ENCODE peak calls at places on chromosome 13, in seven cellular contexts. R is transverse colon, X is Panc1, T is K562, W is prostate gland, P is breast epithelium, I is GM23338. Q is an unnamed sample. For H3K27me3, the result is how much of the 10 kb centered on the place peaks cover.

GRCh38 chr13:78012046-78012445 is 93.4 kb upstream of the EDNRB start:
- DNase-seq in R (no peak), X (no peak), T (no peak), W (no peak), P (no peak), I (no peak), Q (no peak)

GRCh38 chr13:106242554-106242953 is 292.9 kb downstream of the EFNB2 start:
- DNase-seq in R (no peak), X (no peak), T (no peak), W (no peak), P (no peak), I (no peak), Q (no peak)

GRCh38 chr13:27043013-27043412 is 128.6 kb downstream of the USP12 start:
- DNase-seq in R (no peak), X (peak), T (no peak), W (no peak), P (peak), I (peak), Q (no peak)

GRCh38 chr13:112968910-112969691 is at the start of gene MCF2L:
- DNase-seq in R (peak), X (no peak), T (no peak), W (peak), P (peak), I (peak), Q (peak)

GRCh38 chr13:39603424-39603947 is 493 bp upstream of the LHFPL6 start:
- DNase-seq in R (peak), X (no peak), T (no peak), W (peak), P (no peak), I (peak), Q (no peak)

GRCh38 chr13:26965058-26965380 is 204.4 kb upstream of the GPR12 start:
- DNase-seq in R (peak), X (no peak), T (no peak), W (no peak), P (no peak), I (no peak), Q (no peak)

GRCh38 chr13:36913463-36913862 is 6.6 kb downstream of the SMAD9 start:
- DNase-seq in R (no peak), X (no peak), T (no peak), W (no peak), P (no peak), I (no peak), Q (no peak)

GRCh38 chr13:41177616-41178015 is 16.8 kb downstream of the KBTBD7 start:
- DNase-seq in R (no peak), X (no peak), T (no peak), W (no peak), P (no peak), I (no peak), Q (no peak)

GRCh38 chr13:79289557-79289956 is 116.5 kb downstream of the RBM26 start:
- DNase-seq in R (no peak), X (no peak), T (no peak), W (no peak), P (no peak), I (no peak), Q (no peak)

GRCh38 chr13:106528711-106529414 is 6.6 kb downstream of the EFNB2 start:
- DNase-seq in R (no peak), X (no peak), T (no peak), W (no peak), P (no peak), I (no peak), Q (no peak)

GRCh38 chr13:58097831-58098230 is 466.3 kb downstream of the PCDH17 start:
- DNase-seq in R (no peak), X (no peak), T (no peak), W (no peak), P (no peak), I (no peak), Q (no peak)

GRCh38 chr13:75120071-75120470 is 361.9 kb downstream of the TBC1D4 start:
- DNase-seq in R (no peak), X (no peak), T (no peak), W (no peak), P (no peak), I (no peak), Q (no peak)

GRCh38 chr13:46149272-46150133 is 32.5 kb downstream of the LCP1 start:
- DNase-seq in R (no peak), X (no peak), T (no peak), W (peak), P (no peak), I (no peak), Q (no peak)

GRCh38 chr13:82571653-82572052 is 1310.6 kb downstream of the SLITRK1 start:
- DNase-seq in R (no peak), X (no peak), T (no peak), W (no peak), P (no peak), I (no peak), Q (no peak)

GRCh38 chr13:113548171-113548641 is 36.3 kb upstream of the TFDP1 start:
- DNase-seq in R (peak), X (no peak), T (no peak), W (no peak), P (peak), I (no peak), Q (peak)

GRCh38 chr13:32323912-32324311 is 8.6 kb downstream of the BRCA2 start:
- DNase-seq in R (no peak), X (no peak), T (no peak), W (no peak), P (no peak), I (no peak), Q (no peak)

GRCh38 chr13:19062801-19063200 is 118.8 kb downstream of the TUBA3C start:
- DNase-seq in R (no peak), X (no peak), T (no peak), W (no peak), P (no peak), I (no peak), Q (no peak)

GRCh38 chr13:110442946-110443632 is 118.4 kb downstream of the RAB20 start:
- DNase-seq in R (no peak), X (no peak), T (no peak), W (no peak), P (no peak), I (no peak), Q (no peak)

GRCh38 chr13:29771247-29771646 is 79.2 kb downstream of the UBL3 start:
- DNase-seq in R (no peak), X (no peak), T (peak), W (no peak), P (no peak), I (peak), Q (no peak)

GRCh38 chr13:77330009-77330471 is 3.1 kb upstream of the MYCBP2 start:
- DNase-seq in R (no peak), X (no peak), T (no peak), W (no peak), P (no peak), I (no peak), Q (no peak)

GRCh38 chr13:113926951-113927660 is 46.8 kb downstream of the C13orf46 start:
- DNase-seq in R (no peak), X (no peak), T (no peak), W (no peak), P (peak), I (no peak), Q (peak)

GRCh38 chr13:113393572-113394503 is 29.9 kb upstream of the GRTP1 start:
- DNase-seq in R (peak), X (no peak), T (peak), W (peak), P (no peak), I (peak), Q (peak)

GRCh38 chr13:45299194-45299593 is 41.8 kb downstream of the TPT1 start:
- DNase-seq in R (no peak), X (no peak), T (peak), W (no peak), P (no peak), I (no peak), Q (no peak)

GRCh38 chr13:29511980-29512379 is 83.5 kb downstream of the SLC7A1 start:
- DNase-seq in R (no peak), X (no peak), T (no peak), W (no peak), P (no peak), I (no peak), Q (no peak)

GRCh38 chr13:21232599-21232998 is 56.1 kb downstream of the MRPL57 start:
- DNase-seq in R (no peak), X (no peak), T (no peak), W (no peak), P (no peak), I (no peak), Q (no peak)

GRCh38 chr13:47594833-47595232 is 406.2 kb downstream of the SUCLA2 start:
- DNase-seq in R (no peak), X (no peak), T (peak), W (no peak), P (no peak), I (peak), Q (no peak)

GRCh38 chr13:114134111-114134943 is 1.9 kb upstream of the RASA3 start:
- DNase-seq in R (no peak), X (no peak), T (no peak), W (no peak), P (no peak), I (peak), Q (peak)

GRCh38 chr13:77810430-77810829 is 108.2 kb downstream of the EDNRB start:
- DNase-seq in R (no peak), X (no peak), T (no peak), W (no peak), P (no peak), I (peak), Q (no peak)

GRCh38 chr13:40613192-40613818 is 53.1 kb downstream of the FOXO1 start:
- DNase-seq in R (peak), X (no peak), T (no peak), W (peak), P (no peak), I (no peak), Q (peak)

GRCh38 chr13:42574011-42574410 is at the start of gene TNFSF11:
- DNase-seq in R (no peak), X (no peak), T (no peak), W (no peak), P (no peak), I (peak), Q (no peak)

GRCh38 chr13:64369121-64369520 is 2861.0 kb downstream of the PCDH9 start:
- DNase-seq in R (no peak), X (no peak), T (no peak), W (no peak), P (no peak), I (no peak), Q (no peak)

GRCh38 chr13:27712421-27712820 is 79.9 kb upstream of the GSX1 start:
- DNase-seq in R (peak), X (no peak), T (no peak), W (peak), P (no peak), I (no peak), Q (no peak)

GRCh38 chr13:75550159-75550567 is 572 bp downstream of the UCHL3 start:
- DNase-seq in R (peak), X (no peak), T (peak), W (peak), P (no peak), I (peak), Q (no peak)

GRCh38 chr13:51148952-51149573 is 38.0 kb upstream of the C13orf42 start:
- DNase-seq in R (peak), X (no peak), T (peak), W (peak), P (no peak), I (peak), Q (no peak)

GRCh38 chr13:35731471-35731870 is 255.0 kb upstream of the MAB21L1 start:
- DNase-seq in R (no peak), X (no peak), T (no peak), W (no peak), P (no peak), I (no peak), Q (no peak)

GRCh38 chr13:109700176-109700575 is 86.2 kb downstream of the IRS2 start:
- DNase-seq in R (peak), X (no peak), T (peak), W (no peak), P (no peak), I (no peak), Q (no peak)

GRCh38 chr13:23147827-23148226 is 33.0 kb upstream of the SGCG start:
- DNase-seq in R (no peak), X (no peak), T (no peak), W (no peak), P (no peak), I (peak), Q (no peak)

GRCh38 chr13:97938701-97939475 is 14.6 kb upstream of the IPO5 start:
- DNase-seq in R (no peak), X (no peak), T (no peak), W (no peak), P (no peak), I (no peak), Q (no peak)

DNA sequence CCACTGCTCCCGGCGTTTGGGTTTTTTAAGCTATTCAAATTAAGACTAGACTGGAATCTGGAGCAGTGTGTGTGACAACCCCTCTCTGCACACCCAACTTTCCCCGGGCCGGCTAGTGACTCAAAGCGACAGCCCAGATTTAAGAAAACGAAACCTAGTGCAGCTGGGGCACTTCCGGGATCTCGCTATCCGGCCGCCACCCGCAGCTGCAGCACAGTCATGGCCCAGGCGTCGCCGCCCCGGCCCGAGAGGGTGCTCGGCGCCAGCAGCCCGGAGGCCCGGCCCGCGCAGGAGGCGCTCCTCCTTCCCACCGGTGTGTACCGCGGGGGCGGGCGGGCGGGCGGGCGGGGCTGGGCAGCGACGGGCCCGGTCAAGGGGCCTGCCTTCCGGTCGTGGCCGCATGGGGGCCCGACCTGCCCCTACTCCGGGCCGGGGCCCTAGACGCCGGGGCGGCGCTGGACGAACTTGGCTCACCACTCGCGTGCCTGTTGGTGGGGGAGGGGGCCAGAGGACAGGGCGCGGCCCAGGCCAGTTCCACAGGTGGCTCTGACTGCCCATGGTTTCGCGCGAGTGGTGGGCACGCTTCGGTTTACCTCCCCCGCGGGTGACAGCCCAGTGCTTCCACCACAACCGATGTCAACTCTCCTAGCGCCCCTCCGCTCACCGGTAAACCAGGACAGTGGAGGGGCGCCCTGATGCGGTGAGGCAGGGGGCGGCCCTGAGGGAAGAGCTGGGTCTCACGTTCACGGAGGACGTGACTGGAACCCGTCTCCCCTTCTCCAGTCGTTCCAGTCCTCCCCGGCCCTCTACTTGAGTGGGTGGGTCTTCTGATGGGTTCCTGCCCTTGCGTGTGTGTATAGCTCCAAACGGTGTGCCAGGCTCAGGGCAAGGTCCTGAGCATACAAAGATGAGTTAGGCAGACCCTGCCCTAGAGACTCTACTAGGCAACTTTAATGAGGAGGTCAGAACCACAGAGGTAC is at the start of gene PHF11:
- DNase-seq in R (peak), X (no peak), T (peak), W (peak), P (peak), I (peak), Q (peak)
- TF ChIP-seq POLR2AphosphoS5 in R (peak), X (no peak), T (peak), W (peak), P (peak), I (peak), Q (peak)

DNA sequence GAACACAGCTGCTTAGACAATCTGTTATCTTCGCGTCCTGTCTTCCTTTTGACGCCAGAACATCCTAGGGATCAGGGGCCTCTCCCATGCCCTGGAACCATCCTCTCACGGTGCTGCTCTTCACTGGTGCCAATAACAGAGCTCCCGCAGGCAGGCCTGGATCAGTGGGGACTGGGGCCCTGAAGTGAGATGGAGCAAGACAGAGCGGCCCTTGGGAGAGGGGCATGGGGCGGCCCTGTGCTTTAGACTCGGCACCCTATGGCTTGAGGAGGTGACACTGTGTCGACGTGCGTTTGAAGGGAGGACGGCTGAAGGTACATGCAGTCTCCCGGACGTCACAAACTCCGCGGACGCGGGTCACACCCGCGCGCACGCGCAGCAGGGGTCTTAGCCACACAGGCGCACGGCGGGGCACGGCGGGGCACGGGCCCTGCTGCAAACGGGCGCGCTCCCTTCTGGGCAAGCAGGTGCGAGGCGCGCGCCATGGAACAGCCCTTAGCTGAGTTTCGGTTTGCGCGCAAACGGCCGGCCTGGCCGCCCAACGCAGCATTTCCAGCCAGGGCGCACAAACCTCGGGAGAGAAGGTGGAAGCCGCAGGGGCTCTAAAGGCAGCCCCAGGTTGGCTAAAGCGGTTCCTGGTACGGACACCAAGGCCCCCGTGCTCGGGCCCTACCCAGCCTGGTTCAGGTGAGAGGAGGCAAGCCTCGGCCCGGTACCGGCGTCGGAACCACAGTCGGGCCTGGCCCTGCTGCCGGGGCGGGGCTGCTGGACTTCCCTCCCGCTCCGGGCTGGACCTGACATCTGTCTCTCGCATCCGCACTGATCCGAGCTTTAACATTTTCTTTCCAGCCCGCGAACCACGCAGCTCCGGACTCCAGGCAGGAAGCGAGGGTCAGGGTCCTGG is 16.5 kb upstream of the RNF17 start:
- DNase-seq in R (peak), X (no peak), T (no peak), W (no peak), P (no peak), I (peak), Q (no peak)
- H3K27me3 ChIP-seq in R (half or more), X (under half), T (under half), W (under half), P (half or more), I (half or more), Q (half or more)

GRCh38 chr13:101554420-101555125 is 102.1 kb downstream of the ITGBL1 start:
- DNase-seq in R (no peak), X (no peak), T (no peak), W (no peak), P (no peak), I (no peak), Q (no peak)

GRCh38 chr13:101552286-101552685 is 99.8 kb downstream of the ITGBL1 start:
- DNase-seq in R (no peak), X (no peak), T (no peak), W (no peak), P (no peak), I (no peak), Q (no peak)

GRCh38 chr13:101552797-101553196 is 100.3 kb downstream of the ITGBL1 start:
- DNase-seq in R (no peak), X (no peak), T (no peak), W (no peak), P (no peak), I (no peak), Q (no peak)

GRCh38 chr13:101556676-101557121 is 104.2 kb downstream of the ITGBL1 start:
- DNase-seq in R (no peak), X (no peak), T (no peak), W (no peak), P (no peak), I (no peak), Q (no peak)
- TF ChIP-seq POLR2AphosphoS5 in R (no peak), X (no peak), T (no peak), W (no peak), P (no peak), I (no peak), Q (no peak)

GRCh38 chr13:99970761-99971575 is 599 bp downstream of the ZIC5 start:
- DNase-seq in R (no peak), X (no peak), T (peak), W (no peak), P (no peak), I (peak), Q (no peak)

GRCh38 chr13:99971576-99972189 is at the start of gene ZIC5:
- DNase-seq in R (no peak), X (no peak), T (no peak), W (no peak), P (no peak), I (peak), Q (no peak)

GRCh38 chr13:99973163-99973785 is 1.7 kb upstream of the ZIC5 start:
- DNase-seq in R (no peak), X (no peak), T (no peak), W (no peak), P (no peak), I (no peak), Q (no peak)

GRCh38 chr13:99973786-99974185 is 2.2 kb upstream of the ZIC5 start:
- DNase-seq in R (no peak), X (no peak), T (no peak), W (no peak), P (no peak), I (no peak), Q (no peak)

DNA sequence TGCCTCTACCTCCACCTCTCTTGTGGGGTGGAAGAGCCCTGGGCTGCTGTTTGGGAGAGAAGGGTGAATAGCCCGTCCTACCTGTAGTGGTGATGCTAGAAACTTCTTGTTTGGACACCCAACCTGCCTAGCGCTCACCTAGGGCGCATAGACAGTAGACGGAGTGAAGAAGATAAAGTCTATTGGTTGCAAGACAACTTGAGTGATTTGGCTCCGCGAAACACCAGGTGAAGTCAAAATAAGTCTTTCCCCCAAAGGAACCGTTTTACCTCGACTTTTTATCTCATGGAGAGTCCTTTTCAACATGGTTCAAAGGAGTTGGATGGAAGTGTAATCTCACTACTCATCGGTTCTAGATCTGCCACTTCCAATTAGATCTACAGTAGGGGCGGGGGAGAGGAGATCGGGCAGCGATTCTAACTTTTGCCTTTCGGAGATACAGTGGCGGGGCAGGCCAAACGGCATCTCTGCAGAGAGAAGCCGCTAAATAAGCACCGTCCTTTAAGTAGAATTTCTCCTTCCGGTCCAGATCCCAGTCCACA is 694 bp upstream of the ZIC5 start:
- DNase-seq in R (no peak), X (no peak), T (no peak), W (no peak), P (no peak), I (peak), Q (no peak)
- H3K27me3 ChIP-seq in R (half or more), X (under half), T (under half), W (half or more), P (half or more), I (half or more), Q (half or more)

DNA sequence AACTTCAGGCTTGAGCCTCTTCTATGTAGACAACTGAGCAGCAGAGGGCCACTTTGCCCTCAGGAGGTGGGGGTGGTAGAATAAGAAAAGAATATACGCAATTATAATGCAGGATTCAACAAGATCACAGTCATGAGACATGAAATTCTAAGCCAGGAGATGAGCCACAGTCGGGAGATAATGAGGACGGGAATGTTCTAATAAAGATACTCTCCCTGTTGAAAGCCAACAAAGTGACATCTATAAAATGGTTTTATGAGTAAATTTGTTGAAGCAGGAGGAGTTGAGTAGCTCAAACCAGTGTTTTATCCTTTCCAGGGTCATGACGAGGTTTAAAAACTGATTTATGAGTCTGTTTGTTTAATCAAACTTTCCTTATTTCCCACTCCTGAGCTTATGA is 152.0 kb upstream of the SERP2 start:
- DNase-seq in R (no peak), X (no peak), T (no peak), W (peak), P (no peak), I (no peak), Q (no peak)
- TF ChIP-seq POLR2AphosphoS5 in R (no peak), X (no peak), T (no peak), W (peak), P (no peak), I (no peak), Q (no peak)